ENCODE peak calls at places on chromosome 6, in seven cellular contexts. One of them, this sample, is unnamed.
A peak's percentile ranks its signal among the peaks of the same experiment; 100 is the strongest.

GRCh38 chr6:11230158-11231107 is 2.0 kb downstream of the NEDD9 start:
- DNase-seq in spleen: no peak
- DNase-seq in upper lobe of left lung: no peak
- DNase-seq in heart right ventricle: no peak
- DNase-seq in A549: no peak
- DNase-seq in brain microvascular endothelial cell: no peak
- DNase-seq in endothelial cell of umbilical vein: peak; percentile 59
- DNase-seq in this sample: no peak

GRCh38 chr6:46684771-46685170 is 2.9 kb upstream of the TDRD6 start:
- DNase-seq in A549: no peak
- DNase-seq in endothelial cell of umbilical vein: no peak
- DNase-seq in upper lobe of left lung: no peak
- DNase-seq in heart right ventricle: no peak
- DNase-seq in spleen: no peak
- DNase-seq in brain microvascular endothelial cell: peak; percentile 32
- DNase-seq in this sample: peak; percentile 30

GRCh38 chr6:145551164-145551563 is 184.2 kb downstream of the EPM2A start:
- DNase-seq in spleen: no peak
- DNase-seq in brain microvascular endothelial cell: no peak
- DNase-seq in endothelial cell of umbilical vein: no peak
- DNase-seq in upper lobe of left lung: no peak
- DNase-seq in heart right ventricle: no peak
- DNase-seq in A549: no peak
- DNase-seq in this sample: no peak

GRCh38 chr6:133553652-133554051 is 312.5 kb downstream of the EYA4 start:
- DNase-seq in brain microvascular endothelial cell: peak; percentile 65
- DNase-seq in upper lobe of left lung: no peak
- DNase-seq in spleen: no peak
- DNase-seq in endothelial cell of umbilical vein: peak; percentile 44
- DNase-seq in heart right ventricle: no peak
- DNase-seq in A549: no peak
- DNase-seq in this sample: peak; percentile 29

GRCh38 chr6:39086294-39086693 is 28.7 kb downstream of the SAYSD1 start:
- DNase-seq in endothelial cell of umbilical vein: no peak
- DNase-seq in spleen: no peak
- DNase-seq in upper lobe of left lung: no peak
- DNase-seq in A549: no peak
- DNase-seq in brain microvascular endothelial cell: no peak
- DNase-seq in heart right ventricle: no peak
- DNase-seq in this sample: no peak

GRCh38 chr6:11315743-11316437 is 83.4 kb upstream of the NEDD9 start:
- DNase-seq in upper lobe of left lung: no peak
- DNase-seq in heart right ventricle: no peak
- DNase-seq in spleen: no peak
- DNase-seq in endothelial cell of umbilical vein: peak; percentile 95
- DNase-seq in brain microvascular endothelial cell: peak; percentile 91
- DNase-seq in A549: peak; percentile 55
- DNase-seq in this sample: peak; percentile 81

GRCh38 chr6:38078671-38079070 is 259.1 kb downstream of the ZFAND3 start:
- DNase-seq in heart right ventricle: no peak
- DNase-seq in brain microvascular endothelial cell: no peak
- DNase-seq in spleen: no peak
- DNase-seq in endothelial cell of umbilical vein: no peak
- DNase-seq in A549: no peak
- DNase-seq in upper lobe of left lung: no peak
- DNase-seq in this sample: no peak

GRCh38 chr6:91664327-91664959 is 1077.6 kb upstream of the MAP3K7 start:
- DNase-seq in endothelial cell of umbilical vein: no peak
- DNase-seq in spleen: no peak
- DNase-seq in A549: no peak
- DNase-seq in upper lobe of left lung: no peak
- DNase-seq in brain microvascular endothelial cell: no peak
- DNase-seq in heart right ventricle: no peak
- DNase-seq in this sample: no peak

GRCh38 chr6:169852504-169853195 is 101.2 kb downstream of the ERMARD start:
- DNase-seq in endothelial cell of umbilical vein: no peak
- DNase-seq in spleen: peak; percentile 54
- DNase-seq in upper lobe of left lung: no peak
- DNase-seq in A549: no peak
- DNase-seq in brain microvascular endothelial cell: no peak
- DNase-seq in heart right ventricle: no peak
- DNase-seq in this sample: no peak

GRCh38 chr6:44594471-44594870 is 207.0 kb downstream of the CDC5L start:
- DNase-seq in brain microvascular endothelial cell: no peak
- DNase-seq in endothelial cell of umbilical vein: no peak
- DNase-seq in upper lobe of left lung: peak; percentile 15
- DNase-seq in A549: no peak
- DNase-seq in heart right ventricle: no peak
- DNase-seq in spleen: no peak
- DNase-seq in this sample: no peak

GRCh38 chr6:87151786-87152527 is 3.4 kb upstream of the ZNF292 start:
- DNase-seq in heart right ventricle: peak; percentile 75
- DNase-seq in brain microvascular endothelial cell: peak; percentile 28
- DNase-seq in A549: no peak
- DNase-seq in endothelial cell of umbilical vein: peak; percentile 51
- DNase-seq in spleen: peak; percentile 95
- DNase-seq in upper lobe of left lung: peak; percentile 93
- DNase-seq in this sample: no peak

GRCh38 chr6:40569162-40569920 is 17.8 kb downstream of the LRFN2 start:
- DNase-seq in A549: no peak
- DNase-seq in endothelial cell of umbilical vein: no peak
- DNase-seq in heart right ventricle: no peak
- DNase-seq in upper lobe of left lung: no peak
- DNase-seq in brain microvascular endothelial cell: no peak
- DNase-seq in spleen: no peak
- DNase-seq in this sample: no peak

GRCh38 chr6:125002090-125002741 is 40.0 kb downstream of the RNF217 start:
- DNase-seq in endothelial cell of umbilical vein: peak; percentile 61
- DNase-seq in spleen: no peak
- DNase-seq in A549: no peak
- DNase-seq in heart right ventricle: no peak
- DNase-seq in upper lobe of left lung: no peak
- DNase-seq in brain microvascular endothelial cell: no peak
- DNase-seq in this sample: peak; percentile 95

GRCh38 chr6:92706976-92707375 is 712.4 kb downstream of the EPHA7 start:
- DNase-seq in A549: no peak
- DNase-seq in endothelial cell of umbilical vein: no peak
- DNase-seq in upper lobe of left lung: no peak
- DNase-seq in spleen: no peak
- DNase-seq in heart right ventricle: no peak
- DNase-seq in brain microvascular endothelial cell: no peak
- DNase-seq in this sample: no peak

GRCh38 chr6:43060034-43060754 is 763 bp downstream of the KLC4 start:
- DNase-seq in brain microvascular endothelial cell: no peak
- DNase-seq in spleen: no peak
- DNase-seq in heart right ventricle: no peak
- DNase-seq in upper lobe of left lung: no peak
- DNase-seq in endothelial cell of umbilical vein: no peak
- DNase-seq in A549: peak; percentile 15
- DNase-seq in this sample: no peak

GRCh38 chr6:13212538-13212937 is 115.8 kb downstream of the TBC1D7 start:
- DNase-seq in upper lobe of left lung: no peak
- DNase-seq in A549: no peak
- DNase-seq in endothelial cell of umbilical vein: no peak
- DNase-seq in brain microvascular endothelial cell: no peak
- DNase-seq in spleen: no peak
- DNase-seq in heart right ventricle: no peak
- DNase-seq in this sample: no peak

GRCh38 chr6:157272866-157273755 is 50.2 kb downstream of the TMEM242 start:
- DNase-seq in upper lobe of left lung: no peak
- DNase-seq in A549: peak; percentile 28
- DNase-seq in brain microvascular endothelial cell: no peak
- DNase-seq in heart right ventricle: no peak
- DNase-seq in endothelial cell of umbilical vein: no peak
- DNase-seq in spleen: peak; percentile 75
- DNase-seq in this sample: no peak
- TF ChIP-seq CTCF in upper lobe of left lung: no peak
- TF ChIP-seq CTCF in A549: no peak
- TF ChIP-seq CTCF in brain microvascular endothelial cell: no peak
- TF ChIP-seq CTCF in heart right ventricle: no peak
- TF ChIP-seq CTCF in endothelial cell of umbilical vein: no peak
- TF ChIP-seq CTCF in spleen: no peak
- TF ChIP-seq CTCF in this sample: no peak

GRCh38 chr6:127952831-127953230 is 52.0 kb upstream of the THEMIS start:
- DNase-seq in spleen: no peak
- DNase-seq in brain microvascular endothelial cell: no peak
- DNase-seq in heart right ventricle: no peak
- DNase-seq in endothelial cell of umbilical vein: no peak
- DNase-seq in upper lobe of left lung: no peak
- DNase-seq in A549: no peak
- DNase-seq in this sample: no peak

GRCh38 chr6:127950566-127951141 is 49.8 kb upstream of the THEMIS start:
- DNase-seq in upper lobe of left lung: no peak
- DNase-seq in A549: no peak
- DNase-seq in endothelial cell of umbilical vein: no peak
- DNase-seq in heart right ventricle: no peak
- DNase-seq in spleen: no peak
- DNase-seq in brain microvascular endothelial cell: no peak
- DNase-seq in this sample: no peak

GRCh38 chr6:127949251-127949650 is 48.4 kb upstream of the THEMIS start:
- DNase-seq in brain microvascular endothelial cell: no peak
- DNase-seq in upper lobe of left lung: no peak
- DNase-seq in spleen: no peak
- DNase-seq in A549: no peak
- DNase-seq in endothelial cell of umbilical vein: no peak
- DNase-seq in heart right ventricle: no peak
- DNase-seq in this sample: no peak

GRCh38 chr6:127952176-127952575 is 51.3 kb upstream of the THEMIS start:
- DNase-seq in endothelial cell of umbilical vein: no peak
- DNase-seq in brain microvascular endothelial cell: no peak
- DNase-seq in upper lobe of left lung: no peak
- DNase-seq in heart right ventricle: no peak
- DNase-seq in A549: no peak
- DNase-seq in spleen: no peak
- DNase-seq in this sample: no peak

DNA sequence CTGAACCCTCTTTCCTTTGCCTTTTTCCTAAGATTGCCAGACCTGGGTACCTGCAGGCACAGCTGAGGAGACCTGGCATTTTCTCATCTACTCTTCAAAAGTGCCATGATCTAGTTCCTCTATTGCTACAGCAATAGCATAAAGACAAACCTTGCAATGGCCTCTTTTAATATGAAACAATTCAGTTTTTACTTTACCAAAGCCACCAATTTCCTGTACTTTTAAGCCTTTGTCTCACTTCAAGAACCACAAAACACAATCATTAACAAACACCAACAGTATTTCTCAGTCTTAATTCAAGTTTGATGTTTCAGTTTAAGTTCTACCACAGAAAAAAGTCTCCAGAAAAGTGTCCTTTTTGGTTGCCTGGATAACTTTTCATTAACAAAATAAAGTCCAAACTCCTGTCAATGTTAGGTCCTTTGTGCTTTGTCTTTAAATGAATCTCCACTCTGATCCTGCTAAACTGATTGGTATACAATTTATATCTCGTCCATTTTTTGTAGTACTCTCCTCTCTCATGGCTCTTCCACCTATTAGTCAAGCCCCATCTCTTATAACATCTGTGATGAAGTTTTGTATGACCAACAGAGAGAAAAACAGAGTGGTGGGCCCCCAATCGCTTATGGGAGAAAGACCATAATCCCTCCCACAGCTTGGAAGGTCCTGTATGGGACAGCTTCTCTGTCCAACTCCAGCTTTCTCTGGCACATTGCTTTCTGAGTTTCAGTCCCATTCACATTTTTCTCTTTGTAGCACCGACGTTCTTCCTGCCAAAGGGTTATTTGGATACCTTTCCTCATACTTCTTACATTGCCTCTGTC is 50.5 kb upstream of the THEMIS start:
- DNase-seq in heart right ventricle: no peak
- DNase-seq in endothelial cell of umbilical vein: no peak
- DNase-seq in brain microvascular endothelial cell: no peak
- DNase-seq in upper lobe of left lung: no peak
- DNase-seq in spleen: no peak
- DNase-seq in A549: no peak
- DNase-seq in this sample: no peak
- H3K4me3 ChIP-seq in heart right ventricle: no peak overlapping the region
- H3K4me3 ChIP-seq in endothelial cell of umbilical vein: no peak overlapping the region
- H3K4me3 ChIP-seq in brain microvascular endothelial cell: no peak overlapping the region
- H3K4me3 ChIP-seq in upper lobe of left lung: no peak overlapping the region
- H3K4me3 ChIP-seq in spleen: no peak overlapping the region
- H3K4me3 ChIP-seq in A549: no peak overlapping the region
- H3K4me3 ChIP-seq in this sample: no peak overlapping the region

GRCh38 chr6:140001851-140002301 is 627.4 kb upstream of the CITED2 start:
- DNase-seq in A549: no peak
- DNase-seq in spleen: no peak
- DNase-seq in upper lobe of left lung: no peak
- DNase-seq in endothelial cell of umbilical vein: no peak
- DNase-seq in brain microvascular endothelial cell: no peak
- DNase-seq in heart right ventricle: no peak
- DNase-seq in this sample: no peak
- TF ChIP-seq CTCF in A549: no peak
- TF ChIP-seq CTCF in spleen: no peak
- TF ChIP-seq CTCF in upper lobe of left lung: no peak
- TF ChIP-seq CTCF in endothelial cell of umbilical vein: no peak
- TF ChIP-seq CTCF in brain microvascular endothelial cell: no peak
- TF ChIP-seq CTCF in heart right ventricle: no peak
- TF ChIP-seq CTCF in this sample: no peak

DNA sequence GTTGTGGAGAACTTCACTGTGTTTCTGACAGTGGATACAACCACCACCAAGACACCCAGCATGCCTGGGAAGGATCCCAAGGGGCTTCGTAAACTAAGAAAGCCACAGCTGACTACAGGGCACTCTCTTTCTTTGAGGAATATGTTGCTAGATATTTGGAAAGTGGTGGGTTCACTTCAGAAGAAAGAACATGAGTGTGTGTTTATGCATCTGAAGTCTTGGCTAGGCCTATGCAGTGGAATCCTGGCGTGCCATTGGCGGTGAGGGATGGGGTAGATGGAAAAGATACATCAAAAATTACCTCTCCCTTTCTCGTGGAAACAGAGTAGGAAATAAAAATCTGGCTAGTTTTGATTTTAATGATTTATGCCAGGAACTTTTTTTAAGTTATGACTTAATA is 187.7 kb downstream of the PDE7B start:
- DNase-seq in brain microvascular endothelial cell: no peak
- DNase-seq in heart right ventricle: no peak
- DNase-seq in spleen: no peak
- DNase-seq in endothelial cell of umbilical vein: peak; percentile 43
- DNase-seq in upper lobe of left lung: no peak
- DNase-seq in A549: no peak
- DNase-seq in this sample: no peak
- H3K4me3 ChIP-seq in brain microvascular endothelial cell: peak overlapping the region; percentile 51
- H3K4me3 ChIP-seq in heart right ventricle: peak overlapping the region; percentile 53
- H3K4me3 ChIP-seq in spleen: no peak overlapping the region
- H3K4me3 ChIP-seq in endothelial cell of umbilical vein: peak overlapping the region; percentile 53
- H3K4me3 ChIP-seq in upper lobe of left lung: peak overlapping the region; percentile 32
- H3K4me3 ChIP-seq in A549: no peak overlapping the region
- H3K4me3 ChIP-seq in this sample: peak overlapping the region; percentile 62

DNA sequence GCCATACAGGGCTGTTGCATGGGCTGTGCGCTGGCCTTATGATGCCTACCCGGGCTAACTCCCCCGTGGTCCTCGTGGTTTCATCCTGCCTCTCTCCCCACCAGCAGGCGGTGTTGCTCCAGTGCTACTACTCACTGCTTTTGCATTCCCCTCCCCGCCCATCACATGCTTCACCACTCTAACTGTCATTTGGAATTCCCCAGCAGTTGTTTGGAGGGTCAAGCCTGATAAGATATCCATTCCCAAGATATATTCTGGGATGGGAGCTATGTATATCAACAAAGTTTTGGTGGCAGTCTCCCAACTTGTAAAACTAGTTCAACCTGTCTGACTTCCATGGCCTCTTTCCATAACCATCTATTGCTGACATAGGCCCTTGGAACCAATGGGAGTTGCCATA is 233.2 kb upstream of the SOX4 start:
- DNase-seq in heart right ventricle: no peak
- DNase-seq in spleen: no peak
- DNase-seq in upper lobe of left lung: no peak
- DNase-seq in brain microvascular endothelial cell: peak; percentile 19
- DNase-seq in endothelial cell of umbilical vein: no peak
- DNase-seq in A549: no peak
- DNase-seq in this sample: no peak
- TF ChIP-seq CTCF in heart right ventricle: no peak
- TF ChIP-seq CTCF in spleen: no peak
- TF ChIP-seq CTCF in upper lobe of left lung: no peak
- TF ChIP-seq CTCF in brain microvascular endothelial cell: no peak
- TF ChIP-seq CTCF in endothelial cell of umbilical vein: no peak
- TF ChIP-seq CTCF in A549: no peak
- TF ChIP-seq CTCF in this sample: no peak